ENCODE peak calls at places on chromosomes 1 and 21, in eight cellular contexts. T, G, K, Z, P, S, R and I are unnamed samples.

GRCh38 chr21:42809171-42809570 is 70.2 kb downstream of the WDR4 start:
- DNase-seq in T (no peak), G (no peak), K (no peak), Z (no peak), P (no peak), S (no peak), R (no peak), I (no peak)

GRCh38 chr1:112687785-112688496 is 13.5 kb downstream of the MOV10 start:
- DNase-seq in T (no peak), G (no peak), K (no peak), Z (no peak), P (no peak), S (no peak), R (no peak), I (no peak)

GRCh38 chr1:181152892-181153633 is 64.6 kb downstream of the IER5 start:
- DNase-seq in T (peak), G (peak), K (peak), Z (peak), P (no peak), S (peak), R (no peak), I (peak)

GRCh38 chr21:41979751-41980369 is 26.0 kb upstream of the C2CD2 start:
- DNase-seq in T (no peak), G (no peak), K (no peak), Z (no peak), P (no peak), S (no peak), R (no peak), I (peak)

GRCh38 chr1:239755107-239755506 is 336.6 kb upstream of the FMN2 start:
- DNase-seq in T (no peak), G (no peak), K (no peak), Z (no peak), P (no peak), S (no peak), R (no peak), I (no peak)

GRCh38 chr1:63787875-63788274 is 14.1 kb downstream of the ROR1 start:
- DNase-seq in T (no peak), G (no peak), K (peak), Z (no peak), P (no peak), S (no peak), R (no peak), I (no peak)

GRCh38 chr1:46008585-46008984 is 123.8 kb downstream of the PIK3R3 start:
- DNase-seq in T (no peak), G (no peak), K (no peak), Z (no peak), P (no peak), S (no peak), R (no peak), I (no peak)

GRCh38 chr21:42038826-42039425 is 28.8 kb upstream of the ZBTB21 start:
- DNase-seq in T (no peak), G (no peak), K (no peak), Z (no peak), P (no peak), S (no peak), R (peak), I (no peak)

GRCh38 chr1:212618466-212619210 is 10.1 kb downstream of the ATF3 start:
- DNase-seq in T (no peak), G (no peak), K (no peak), Z (peak), P (no peak), S (no peak), R (no peak), I (no peak)

GRCh38 chr1:31592132-31592531 is 15.8 kb downstream of the TINAGL1 start:
- DNase-seq in T (no peak), G (no peak), K (no peak), Z (no peak), P (no peak), S (no peak), R (no peak), I (no peak)

GRCh38 chr1:48784301-48784700 is 7.6 kb upstream of the BEND5 start:
- DNase-seq in T (no peak), G (no peak), K (no peak), Z (no peak), P (no peak), S (no peak), R (no peak), I (no peak)

GRCh38 chr1:89809556-89809955 is 11.3 kb upstream of the LRRC8D start:
- DNase-seq in T (no peak), G (no peak), K (no peak), Z (no peak), P (no peak), S (no peak), R (no peak), I (no peak)

GRCh38 chr1:105072850-105073249 is 1323.2 kb downstream of the AMY1C start:
- DNase-seq in T (no peak), G (no peak), K (no peak), Z (no peak), P (no peak), S (no peak), R (no peak), I (no peak)

GRCh38 chr1:32411261-32411660 is 17.0 kb upstream of the BSDC1 start:
- DNase-seq in T (no peak), G (no peak), K (no peak), Z (no peak), P (no peak), S (no peak), R (no peak), I (no peak)

GRCh38 chr1:36222481-36223372 is 1.5 kb upstream of the THRAP3 start:
- DNase-seq in T (no peak), G (peak), K (no peak), Z (no peak), P (no peak), S (no peak), R (no peak), I (no peak)

GRCh38 chr1:41102208-41102607 is 80.7 kb upstream of the SLFNL1 start:
- DNase-seq in T (peak), G (peak), K (peak), Z (peak), P (peak), S (peak), R (peak), I (peak)

GRCh38 chr1:179955731-179956130 is 1.1 kb downstream of the CEP350 start:
- DNase-seq in T (no peak), G (no peak), K (no peak), Z (no peak), P (no peak), S (no peak), R (no peak), I (no peak)

GRCh38 chr1:7551442-7551841 is 219.7 kb upstream of the VAMP3 start:
- DNase-seq in T (no peak), G (no peak), K (no peak), Z (no peak), P (no peak), S (no peak), R (no peak), I (no peak)

GRCh38 chr1:183185941-183186490 is at the start of gene LAMC2:
- DNase-seq in T (no peak), G (peak), K (peak), Z (no peak), P (no peak), S (no peak), R (no peak), I (peak)

GRCh38 chr1:63980706-63981407 is 207.0 kb downstream of the ROR1 start:
- DNase-seq in T (no peak), G (no peak), K (peak), Z (peak), P (no peak), S (no peak), R (no peak), I (no peak)

GRCh38 chr1:176178316-176178715 is 28.8 kb downstream of the COP1 start:
- DNase-seq in T (no peak), G (no peak), K (no peak), Z (no peak), P (no peak), S (no peak), R (no peak), I (no peak)

GRCh38 chr1:153393926-153394325 is 3.1 kb upstream of the S100A8 start:
- DNase-seq in T (no peak), G (no peak), K (no peak), Z (no peak), P (no peak), S (no peak), R (no peak), I (peak)

GRCh38 chr1:3548156-3548893 is 63.0 kb downstream of the MEGF6 start:
- DNase-seq in T (no peak), G (no peak), K (no peak), Z (no peak), P (no peak), S (no peak), R (no peak), I (no peak)

GRCh38 chr1:78645728-78646127 is 3.9 kb upstream of the IFI44 start:
- DNase-seq in T (no peak), G (no peak), K (no peak), Z (no peak), P (peak), S (no peak), R (no peak), I (no peak)

GRCh38 chr1:168271636-168272035 is 9.0 kb upstream of the TBX19 start:
- DNase-seq in T (no peak), G (no peak), K (no peak), Z (no peak), P (no peak), S (no peak), R (no peak), I (no peak)

DNA sequence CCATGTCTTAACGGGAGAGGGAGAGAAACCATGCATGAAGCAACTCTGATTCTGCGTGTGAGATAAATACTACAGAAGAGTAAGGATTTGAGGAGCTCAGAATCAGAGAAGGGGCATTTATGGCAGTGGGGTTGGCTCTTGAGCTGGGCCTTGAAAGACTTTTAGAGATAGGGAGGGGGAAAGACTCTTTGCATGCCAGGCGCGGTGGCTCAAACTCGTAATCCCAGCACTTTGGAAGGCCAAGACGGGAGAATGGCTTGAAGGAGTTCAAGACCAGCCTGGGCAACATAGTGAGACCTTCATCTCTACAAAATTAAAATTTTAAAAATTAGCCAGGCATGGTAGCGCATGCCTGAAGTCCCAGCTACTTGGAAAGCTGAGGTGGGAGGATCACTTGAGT is 672 bp downstream of the ARMH1 start:
- DNase-seq in T (no peak), G (no peak), K (no peak), Z (no peak), P (no peak), S (no peak), R (no peak), I (no peak)
- H3K4me3 ChIP-seq in T (peak), G (no peak), K (no peak), Z (peak), P (no peak), S (peak), R (peak), I (peak)

GRCh38 chr1:173479649-173480048 is 2.5 kb downstream of the PRDX6 start:
- DNase-seq in T (no peak), G (no peak), K (no peak), Z (no peak), P (no peak), S (no peak), R (no peak), I (no peak)
- H3K4me3 ChIP-seq in T (peak), G (no peak), K (no peak), Z (peak), P (peak), S (peak), R (peak), I (no peak)

GRCh38 chr21:33268736-33269441 is 2.7 kb downstream of the IL10RB start:
- DNase-seq in T (no peak), G (peak), K (peak), Z (no peak), P (no peak), S (no peak), R (no peak), I (peak)
- H3K4me3 ChIP-seq in T (no peak), G (no peak), K (no peak), Z (no peak), P (no peak), S (no peak), R (no peak), I (no peak)

DNA sequence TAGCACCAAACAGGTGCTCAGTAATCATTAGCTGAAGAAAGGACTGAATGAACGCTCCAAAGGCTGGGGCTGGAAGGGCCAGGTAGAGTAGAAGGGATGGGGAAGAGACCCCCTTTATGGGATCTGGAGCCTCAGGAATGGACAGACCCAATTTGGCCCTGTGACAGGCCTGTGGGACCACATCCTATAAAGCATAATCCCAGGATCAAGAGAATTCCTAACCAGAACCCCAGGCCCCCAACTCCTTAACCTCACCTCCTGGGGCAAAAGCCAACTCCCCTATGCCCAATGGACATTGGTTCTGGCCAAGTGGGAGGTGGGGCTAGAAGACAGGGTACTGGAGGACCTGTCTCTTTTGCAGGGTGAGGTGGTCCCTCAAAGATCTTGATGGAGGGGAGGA is 9.2 kb downstream of the HPCAL4 start:
- DNase-seq in T (no peak), G (no peak), K (no peak), Z (no peak), P (no peak), S (no peak), R (no peak), I (no peak)
- H3K4me3 ChIP-seq in T (no peak), G (no peak), K (no peak), Z (no peak), P (no peak), S (no peak), R (no peak), I (no peak)

DNA sequence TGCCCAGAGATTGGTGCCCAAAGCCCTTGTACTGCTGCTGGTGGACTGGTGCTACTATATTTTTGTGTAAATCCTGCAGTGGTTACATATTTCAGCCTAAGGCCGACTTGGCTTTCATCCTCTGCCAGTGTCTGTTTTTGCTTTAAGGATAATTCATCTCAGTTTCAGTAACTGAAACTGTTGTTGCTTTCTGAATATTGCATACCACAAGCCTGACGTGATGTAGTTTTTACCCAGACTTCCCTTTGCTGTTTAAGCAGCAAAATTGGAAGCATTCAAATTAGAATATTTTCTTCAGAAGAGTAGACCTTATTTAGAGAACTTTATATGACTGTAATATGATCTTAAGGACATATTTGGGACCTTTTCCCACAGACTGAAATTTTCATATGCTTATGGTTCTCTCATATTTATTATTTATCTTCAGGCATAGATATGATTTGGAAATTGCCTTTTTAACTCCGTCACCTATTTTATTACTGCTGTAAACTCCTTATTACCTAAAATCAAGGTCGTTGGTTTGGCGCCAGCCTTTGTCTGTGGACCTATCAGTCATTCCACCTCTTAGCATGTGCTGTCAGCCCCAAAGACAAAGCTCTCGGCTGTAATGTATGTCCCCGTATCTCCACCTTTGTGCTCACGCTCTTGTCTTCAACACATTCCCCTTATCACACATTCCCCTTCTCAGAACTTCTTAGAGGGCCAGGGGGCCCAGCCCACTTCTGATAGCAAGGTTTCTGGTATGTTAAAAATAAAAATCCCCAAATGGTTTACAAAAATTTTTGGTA is 342.0 kb downstream of the RYR2 start:
- DNase-seq in T (no peak), G (peak), K (no peak), Z (no peak), P (no peak), S (no peak), R (no peak), I (peak)
- H3K4me3 ChIP-seq in T (no peak), G (no peak), K (no peak), Z (no peak), P (peak), S (no peak), R (no peak), I (no peak)

GRCh38 chr1:228794173-228794572 is 58.9 kb downstream of the RHOU start:
- DNase-seq in T (no peak), G (no peak), K (no peak), Z (no peak), P (no peak), S (no peak), R (no peak), I (no peak)
- H3K4me3 ChIP-seq in T (no peak), G (no peak), K (no peak), Z (no peak), P (no peak), S (no peak), R (no peak), I (no peak)

GRCh38 chr1:224521904-224522734 is 87.5 kb upstream of the WDR26 start:
- DNase-seq in T (no peak), G (no peak), K (no peak), Z (no peak), P (no peak), S (no peak), R (no peak), I (no peak)

GRCh38 chr1:224523676-224524075 is 89.1 kb upstream of the WDR26 start:
- DNase-seq in T (no peak), G (no peak), K (no peak), Z (no peak), P (no peak), S (no peak), R (no peak), I (no peak)

GRCh38 chr1:224525411-224526040 is 90.6 kb upstream of the CNIH3 start:
- DNase-seq in T (no peak), G (no peak), K (no peak), Z (no peak), P (no peak), S (no peak), R (no peak), I (no peak)

GRCh38 chr1:224526771-224527170 is 89.3 kb upstream of the CNIH3 start:
- DNase-seq in T (no peak), G (no peak), K (no peak), Z (peak), P (no peak), S (no peak), R (no peak), I (no peak)

DNA sequence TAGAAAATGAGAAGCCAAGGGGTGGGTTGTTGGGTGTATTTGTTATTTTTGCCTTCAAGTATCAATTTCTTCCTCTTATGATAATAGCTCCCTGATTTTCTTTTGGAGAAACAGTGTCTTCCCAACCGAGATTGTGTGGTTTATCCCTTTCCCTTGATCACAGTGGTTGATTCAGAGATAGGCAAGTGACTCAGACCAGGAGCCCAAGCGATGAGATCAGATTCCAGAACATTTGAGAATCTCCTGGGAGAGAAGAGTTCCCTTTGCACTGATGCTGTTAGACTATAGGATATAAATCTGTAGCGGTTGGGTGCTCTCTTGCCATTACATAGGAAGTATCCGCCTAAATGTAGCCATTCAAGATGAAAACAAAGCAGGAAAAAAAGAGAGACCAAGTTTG is 90.1 kb upstream of the WDR26 start:
- DNase-seq in T (no peak), G (no peak), K (no peak), Z (no peak), P (no peak), S (no peak), R (no peak), I (no peak)
- H3K4me3 ChIP-seq in T (no peak), G (no peak), K (no peak), Z (no peak), P (no peak), S (no peak), R (no peak), I (no peak)

GRCh38 chr1:164716992-164717703 is 158.2 kb downstream of the PBX1 start:
- DNase-seq in T (no peak), G (no peak), K (no peak), Z (no peak), P (no peak), S (no peak), R (peak), I (no peak)
- H3K4me3 ChIP-seq in T (no peak), G (no peak), K (no peak), Z (no peak), P (no peak), S (no peak), R (no peak), I (no peak)

GRCh38 chr1:150974580-150975478 is at the start of gene CERS2:
- DNase-seq in T (peak), G (peak), K (peak), Z (no peak), P (no peak), S (peak), R (no peak), I (peak)
- H3K4me3 ChIP-seq in T (peak), G (peak), K (peak), Z (peak), P (peak), S (peak), R (peak), I (peak)

DNA sequence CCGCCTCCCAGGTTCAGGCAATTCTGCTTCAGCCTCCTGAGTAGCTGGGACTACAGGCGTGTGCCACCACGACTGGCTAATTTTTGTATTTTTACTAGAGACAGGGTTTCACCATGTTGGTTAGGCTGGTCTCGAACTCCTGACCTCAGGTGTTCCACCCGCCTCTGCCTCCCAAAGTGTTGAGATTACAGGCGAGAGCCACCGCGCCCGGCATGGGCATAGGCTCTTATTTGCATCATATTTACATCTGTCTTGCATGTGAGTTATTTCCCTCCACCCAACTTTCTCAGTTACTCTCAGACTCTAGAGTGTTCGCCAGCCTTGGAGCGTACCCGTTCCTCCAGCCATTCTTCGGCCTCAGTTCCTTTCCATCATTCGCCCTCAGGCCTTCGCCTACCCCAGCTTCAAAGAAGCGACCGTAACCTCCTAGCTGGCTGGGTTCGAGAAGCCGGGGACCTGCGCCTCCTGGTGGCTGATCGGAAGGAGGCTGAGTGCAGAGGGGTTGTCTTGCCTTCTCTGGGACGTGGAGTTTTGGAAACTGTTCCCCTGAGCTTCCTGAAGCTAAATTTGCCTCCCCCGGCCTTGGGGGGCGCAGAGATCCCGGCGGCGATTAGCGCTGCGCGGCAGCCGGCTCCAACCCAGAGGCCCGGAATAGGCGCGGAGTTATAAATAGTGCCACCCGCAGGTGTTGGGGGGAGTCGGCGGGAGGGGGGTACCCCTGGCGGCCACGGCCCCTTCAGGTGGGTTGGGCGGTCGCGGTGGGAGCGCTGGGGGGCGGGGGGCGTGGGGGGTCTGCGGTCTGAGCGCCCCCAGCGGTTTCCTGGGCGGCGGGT is 3.6 kb upstream of the ZBTB7B start:
- DNase-seq in T (peak), G (peak), K (no peak), Z (no peak), P (peak), S (no peak), R (peak), I (peak)
- H3K4me3 ChIP-seq in T (peak), G (peak), K (no peak), Z (peak), P (peak), S (peak), R (peak), I (peak)